ENCODE peak calls at places on chromosomes 16 and 17, in five cellular contexts. K is activated T-cell treated with anti-CD3 and anti-CD28 coated beads for 48 hours, N is dorsolateral prefrontal cortex, R is body of pancreas, X is AG04450. V is an unnamed sample.

GRCh38 chr17:38915639-38915995 is 9.8 kb upstream of the LASP1NB start:
- DNase-seq in K (no peak), N (peak), R (no peak), X (no peak), V (no peak)

GRCh38 chr17:62741290-62741689 is 66.8 kb downstream of the MARCHF10 start:
- DNase-seq in K (no peak), N (no peak), R (no peak), X (no peak), V (no peak)

GRCh38 chr16:50153648-50154368 is 702 bp downstream of the TENT4B start:
- DNase-seq in K (no peak), N (peak), R (peak), X (no peak), V (no peak)

GRCh38 chr17:49630113-49630900 is 47.6 kb downstream of the SPOP start:
- DNase-seq in K (no peak), N (no peak), R (no peak), X (no peak), V (no peak)

GRCh38 chr17:61806941-61807340 is 56.4 kb downstream of the BRIP1 start:
- DNase-seq in K (no peak), N (no peak), R (no peak), X (no peak), V (no peak)

GRCh38 chr16:87581867-87582220 is 20.5 kb upstream of the JPH3 start:
- DNase-seq in K (no peak), N (no peak), R (peak), X (peak), V (no peak)

GRCh38 chr16:89651584-89651983 is 5.9 kb downstream of the CHMP1A start:
- DNase-seq in K (no peak), N (no peak), R (no peak), X (no peak), V (no peak)

GRCh38 chr17:30395398-30396022 is 16.8 kb downstream of the CPD start:
- DNase-seq in K (no peak), N (no peak), R (no peak), X (no peak), V (no peak)

GRCh38 chr17:43676471-43676870 is 14.7 kb upstream of the MEOX1 start:
- DNase-seq in K (no peak), N (no peak), R (no peak), X (no peak), V (no peak)

GRCh38 chr17:27994586-27994985 is 47.9 kb upstream of the NLK start:
- DNase-seq in K (no peak), N (no peak), R (no peak), X (no peak), V (no peak)

GRCh38 chr17:30513346-30513745 is 36.1 kb downstream of the GOSR1 start:
- DNase-seq in K (no peak), N (no peak), R (no peak), X (no peak), V (no peak)

GRCh38 chr17:78088529-78088928 is 40.0 kb downstream of the TMC6 start:
- DNase-seq in K (no peak), N (no peak), R (no peak), X (no peak), V (no peak)

GRCh38 chr17:81194941-81195901 is 27.5 kb downstream of the CEP131 start:
- DNase-seq in K (no peak), N (no peak), R (no peak), X (no peak), V (no peak)

GRCh38 chr16:73058221-73058615 is 10.3 kb upstream of the ZFHX3 start:
- DNase-seq in K (no peak), N (no peak), R (peak), X (no peak), V (no peak)

GRCh38 chr16:77896357-77896972 is 108.1 kb downstream of the VAT1L start:
- DNase-seq in K (no peak), N (no peak), R (no peak), X (no peak), V (no peak)

GRCh38 chr16:18979936-18980335 is 3.8 kb upstream of the TMC7 start:
- DNase-seq in K (no peak), N (no peak), R (peak), X (no peak), V (no peak)

GRCh38 chr17:64128787-64129514 is 993 bp downstream of the ERN1 start:
- DNase-seq in K (no peak), N (no peak), R (peak), X (no peak), V (no peak)

GRCh38 chr16:72621651-72622050 is 426.3 kb downstream of the ZFHX3 start:
- DNase-seq in K (no peak), N (no peak), R (no peak), X (peak), V (no peak)

GRCh38 chr16:1494129-1494640 is 1.0 kb downstream of the TELO2 start:
- DNase-seq in K (no peak), N (no peak), R (peak), X (peak), V (no peak)

GRCh38 chr17:82815790-82816305 is 24.0 kb downstream of the ZNF750 start:
- DNase-seq in K (no peak), N (no peak), R (no peak), X (no peak), V (no peak)

GRCh38 chr16:58235663-58236062 is 37.8 kb upstream of the CSNK2A2 start:
- DNase-seq in K (no peak), N (no peak), R (no peak), X (no peak), V (no peak)

GRCh38 chr17:21505819-21506815 is 130.0 kb downstream of the KCNJ12 start:
- DNase-seq in K (no peak), N (no peak), R (no peak), X (no peak), V (no peak)

GRCh38 chr17:78316867-78317816 is 42.7 kb downstream of the SOCS3 start:
- DNase-seq in K (no peak), N (no peak), R (peak), X (no peak), V (no peak)